ENCODE peak calls at places on chromosome 7, in six cellular contexts. One of them, this sample, is unnamed.

GRCh38 chr7:91517408-91517807 is 253.2 kb downstream of the FZD1 start:
- DNase-seq in NB4: no peak
- DNase-seq in OCI-LY7: no peak
- DNase-seq in A549: no peak
- DNase-seq in cardiac muscle cell: no peak
- DNase-seq in PC-3: no peak
- DNase-seq in this sample: no peak

GRCh38 chr7:20299145-20299544 is 31.6 kb upstream of the ITGB8 start:
- DNase-seq in NB4: no peak
- DNase-seq in PC-3: no peak
- DNase-seq in OCI-LY7: no peak
- DNase-seq in cardiac muscle cell: no peak
- DNase-seq in A549: no peak
- DNase-seq in this sample: no peak

GRCh38 chr7:155889636-155890508 is 77.6 kb upstream of the SHH start:
- DNase-seq in OCI-LY7: no peak
- DNase-seq in NB4: no peak
- DNase-seq in cardiac muscle cell: no peak
- DNase-seq in PC-3: no peak
- DNase-seq in A549: no peak
- DNase-seq in this sample: no peak

GRCh38 chr7:88546808-88547207 is 212.7 kb upstream of the ZNF804B start:
- DNase-seq in cardiac muscle cell: peak
- DNase-seq in A549: peak
- DNase-seq in PC-3: peak
- DNase-seq in OCI-LY7: peak
- DNase-seq in NB4: peak
- DNase-seq in this sample: peak

GRCh38 chr7:48078470-48078869 is 10.6 kb upstream of the UPP1 start:
- DNase-seq in cardiac muscle cell: no peak
- DNase-seq in NB4: no peak
- DNase-seq in OCI-LY7: no peak
- DNase-seq in A549: no peak
- DNase-seq in PC-3: no peak
- DNase-seq in this sample: no peak

GRCh38 chr7:5528071-5528814 is 104.6 kb upstream of the TNRC18 start:
- DNase-seq in cardiac muscle cell: peak
- DNase-seq in A549: no peak
- DNase-seq in NB4: no peak
- DNase-seq in PC-3: no peak
- DNase-seq in OCI-LY7: peak
- DNase-seq in this sample: peak

GRCh38 chr7:104982308-104982755 is 31.7 kb upstream of the KMT2E start:
- DNase-seq in cardiac muscle cell: no peak
- DNase-seq in A549: no peak
- DNase-seq in PC-3: no peak
- DNase-seq in NB4: no peak
- DNase-seq in OCI-LY7: no peak
- DNase-seq in this sample: no peak

GRCh38 chr7:89223906-89224395 is 428.4 kb upstream of the TEX47 start:
- DNase-seq in cardiac muscle cell: no peak
- DNase-seq in OCI-LY7: no peak
- DNase-seq in PC-3: peak
- DNase-seq in A549: no peak
- DNase-seq in NB4: no peak
- DNase-seq in this sample: no peak

GRCh38 chr7:25716421-25716820 is 435.6 kb upstream of the NFE2L3 start:
- DNase-seq in PC-3: peak
- DNase-seq in OCI-LY7: no peak
- DNase-seq in NB4: no peak
- DNase-seq in A549: no peak
- DNase-seq in cardiac muscle cell: no peak
- DNase-seq in this sample: no peak

GRCh38 chr7:27586825-27587224 is 75.9 kb downstream of the HIBADH start:
- DNase-seq in cardiac muscle cell: no peak
- DNase-seq in PC-3: no peak
- DNase-seq in NB4: no peak
- DNase-seq in A549: no peak
- DNase-seq in OCI-LY7: peak
- DNase-seq in this sample: no peak

GRCh38 chr7:126948664-126949063 is 304.1 kb downstream of the GRM8 start:
- DNase-seq in cardiac muscle cell: no peak
- DNase-seq in PC-3: no peak
- DNase-seq in A549: no peak
- DNase-seq in NB4: no peak
- DNase-seq in OCI-LY7: no peak
- DNase-seq in this sample: no peak

GRCh38 chr7:145497911-145498525 is 618.6 kb upstream of the CNTNAP2 start:
- DNase-seq in cardiac muscle cell: no peak
- DNase-seq in A549: no peak
- DNase-seq in NB4: no peak
- DNase-seq in OCI-LY7: no peak
- DNase-seq in PC-3: peak
- DNase-seq in this sample: no peak

GRCh38 chr7:70569335-70569819 is 562.6 kb upstream of the GALNT17 start:
- DNase-seq in NB4: no peak
- DNase-seq in cardiac muscle cell: peak
- DNase-seq in PC-3: no peak
- DNase-seq in A549: no peak
- DNase-seq in OCI-LY7: no peak
- DNase-seq in this sample: no peak

GRCh38 chr7:28623863-28624262 is 211.5 kb downstream of the CREB5 start:
- DNase-seq in OCI-LY7: peak
- DNase-seq in cardiac muscle cell: no peak
- DNase-seq in A549: no peak
- DNase-seq in PC-3: peak
- DNase-seq in NB4: peak
- DNase-seq in this sample: no peak
- TF ChIP-seq CTCF in OCI-LY7: peak
- TF ChIP-seq CTCF in cardiac muscle cell: peak
- TF ChIP-seq CTCF in A549: peak
- TF ChIP-seq CTCF in PC-3: peak
- TF ChIP-seq CTCF in NB4: no peak
- TF ChIP-seq CTCF in this sample: peak

GRCh38 chr7:96052289-96052688 is 269.6 kb downstream of the SLC25A13 start:
- DNase-seq in A549: no peak
- DNase-seq in PC-3: no peak
- DNase-seq in NB4: no peak
- DNase-seq in cardiac muscle cell: no peak
- DNase-seq in OCI-LY7: no peak
- DNase-seq in this sample: no peak
- H3K4me3 ChIP-seq in A549: no peak
- H3K4me3 ChIP-seq in PC-3: no peak
- H3K4me3 ChIP-seq in NB4: no peak
- H3K4me3 ChIP-seq in cardiac muscle cell: no peak
- H3K4me3 ChIP-seq in OCI-LY7: no peak
- H3K4me3 ChIP-seq in this sample: no peak

DNA sequence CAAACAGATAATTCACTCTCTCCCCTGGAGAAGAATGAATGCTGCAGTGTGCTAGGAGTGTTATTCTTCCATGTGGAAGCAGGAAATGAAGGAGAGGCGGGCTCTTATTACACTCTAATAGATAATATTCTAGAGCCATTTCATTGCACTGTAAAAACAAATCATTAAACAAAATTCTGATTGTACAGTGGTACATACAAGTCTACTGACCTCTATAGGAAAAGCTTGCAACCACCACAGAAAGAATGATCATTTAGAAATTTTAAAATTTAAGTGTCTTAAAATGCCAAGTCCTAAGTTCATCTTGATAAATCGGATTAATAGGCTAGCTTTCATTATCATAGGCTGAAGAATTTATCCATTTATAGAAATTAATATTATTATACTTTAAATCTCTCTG is 960.3 kb upstream of the LRRN3 start:
- DNase-seq in PC-3: peak
- DNase-seq in cardiac muscle cell: no peak
- DNase-seq in NB4: no peak
- DNase-seq in OCI-LY7: no peak
- DNase-seq in A549: no peak
- DNase-seq in this sample: no peak
- TF ChIP-seq CTCF in PC-3: peak
- TF ChIP-seq CTCF in cardiac muscle cell: no peak
- TF ChIP-seq CTCF in NB4: no peak
- TF ChIP-seq CTCF in OCI-LY7: peak
- TF ChIP-seq CTCF in A549: no peak
- TF ChIP-seq CTCF in this sample: peak

DNA sequence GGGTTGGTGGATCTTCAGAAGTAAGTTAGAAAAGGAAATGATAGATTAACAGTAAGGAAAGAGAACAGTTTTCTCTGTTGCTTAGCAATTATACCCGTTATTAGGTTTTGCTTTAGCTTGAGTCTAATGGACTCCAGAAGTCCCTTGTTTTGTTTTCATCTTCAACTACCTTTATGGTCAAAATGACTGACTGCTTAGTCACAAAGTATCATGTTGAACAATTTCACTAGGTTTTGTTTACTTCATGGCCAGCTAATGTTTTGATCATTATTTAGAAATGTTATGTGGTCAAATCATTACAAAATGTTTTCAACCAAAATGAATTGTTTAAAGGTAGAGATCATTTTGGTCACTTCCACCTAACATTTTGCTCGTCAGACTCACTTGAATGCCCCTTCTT is 1.9 kb downstream of the UBN2 start:
- DNase-seq in PC-3: peak
- DNase-seq in A549: peak
- DNase-seq in NB4: peak
- DNase-seq in cardiac muscle cell: no peak
- DNase-seq in OCI-LY7: no peak
- DNase-seq in this sample: no peak
- H3K4me3 ChIP-seq in PC-3: peak
- H3K4me3 ChIP-seq in A549: peak
- H3K4me3 ChIP-seq in NB4: peak
- H3K4me3 ChIP-seq in cardiac muscle cell: peak
- H3K4me3 ChIP-seq in OCI-LY7: peak
- H3K4me3 ChIP-seq in this sample: peak

DNA sequence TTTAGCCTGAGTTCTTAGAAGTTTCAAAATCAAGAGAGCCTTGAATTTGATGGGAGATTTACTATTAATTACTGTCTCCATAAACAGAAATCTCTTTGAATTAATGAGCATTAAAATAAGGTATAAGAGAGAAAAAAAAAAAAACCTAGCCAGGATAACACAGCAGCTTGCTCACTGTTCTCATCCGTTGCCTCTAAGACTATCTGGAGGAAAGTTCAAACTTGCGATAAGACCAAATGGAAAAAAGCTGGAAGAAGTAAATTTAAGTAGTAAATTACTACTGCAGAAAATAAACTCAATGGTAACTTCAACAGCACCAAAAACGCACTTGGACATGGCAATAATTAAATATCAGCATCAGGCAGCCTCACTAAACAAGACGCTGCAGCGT is 36.7 kb downstream of the GNA12 start:
- DNase-seq in cardiac muscle cell: no peak
- DNase-seq in OCI-LY7: no peak
- DNase-seq in A549: no peak
- DNase-seq in NB4: no peak
- DNase-seq in PC-3: no peak
- DNase-seq in this sample: no peak
- TF ChIP-seq CTCF in cardiac muscle cell: no peak
- TF ChIP-seq CTCF in OCI-LY7: no peak
- TF ChIP-seq CTCF in A549: no peak
- TF ChIP-seq CTCF in NB4: no peak
- TF ChIP-seq CTCF in PC-3: no peak
- TF ChIP-seq CTCF in this sample: no peak